ENCODE peak calls at places on chromosomes 4 and X, in nine cellular contexts. T is HCT116, I is neural crest cell, X is sigmoid colon, N is Calu3, K is fibroblast of mammary gland, C is H9, G is bronchial epithelial cell, W is left lung. P is an unnamed sample.

GRCh38 chr4:47032405-47033106 is 1.2 kb downstream of the GABRB1 start:
- DNase-seq in N (peak; percentile 58), W (peak; percentile 82), I (peak; percentile 78), C (peak; percentile 90), X (peak; percentile 62), T (no peak), G (peak; percentile 23), K (peak; percentile 31), P (peak; percentile 85)

GRCh38 chrX:41785685-41786084 is 61.7 kb downstream of the GPR82 start:
- DNase-seq in N (no peak), C (no peak), G (peak; percentile 81), W (no peak), X (no peak), I (no peak), K (peak; percentile 63), T (no peak), P (no peak)

GRCh38 chr4:177596035-177596434 is 153.8 kb upstream of the AGA start:
- DNase-seq in K (peak; percentile 83), T (peak; percentile 76), X (no peak), I (no peak), N (peak; percentile 62), C (peak; percentile 84), W (no peak), G (peak; percentile 85), P (no peak)

GRCh38 chrX:2351999-2352995 is 148.5 kb downstream of the DHRSX start:
- DNase-seq in T (no peak), N (no peak), I (no peak), C (no peak), W (no peak), K (peak; percentile 98), G (peak; percentile 22), X (no peak), P (no peak)

GRCh38 chr4:74654230-74654681 is 140.1 kb downstream of the BTC start:
- DNase-seq in C (no peak), X (no peak), T (peak; percentile 96), N (peak; percentile 80), G (peak; percentile 50), W (no peak), K (no peak), I (no peak), P (no peak)

GRCh38 chr4:34723606-34724005 is 1520.7 kb downstream of the ARAP2 start:
- DNase-seq in T (no peak), G (no peak), C (no peak), I (no peak), X (no peak), N (no peak), K (peak; percentile 25), W (no peak), P (no peak)

GRCh38 chr4:116401293-116401692 is 684.1 kb downstream of the TRAM1L1 start:
- DNase-seq in T (no peak), N (no peak), K (no peak), X (no peak), C (no peak), W (no peak), G (no peak), I (no peak), P (no peak)

GRCh38 chr4:184514121-184514988 is 40.0 kb upstream of the IRF2 start:
- DNase-seq in W (peak; percentile 88), N (peak; percentile 7), K (peak; percentile 92), I (no peak), T (no peak), G (peak; percentile 72), C (no peak), X (peak; percentile 86), P (no peak)

GRCh38 chr4:181728567-181728966 is 514.6 kb upstream of the TENM3 start:
- DNase-seq in K (peak; percentile 3), X (no peak), G (peak; percentile 13), C (no peak), W (no peak), T (no peak), I (no peak), N (peak; percentile 10), P (no peak)

GRCh38 chr4:151152033-151152432 is 52.6 kb downstream of the RPS3A start:
- DNase-seq in X (no peak), I (no peak), T (no peak), G (no peak), N (no peak), C (no peak), W (no peak), K (no peak), P (no peak)

GRCh38 chr4:68407868-68408190 is 39.4 kb upstream of the TMPRSS11E start:
- DNase-seq in C (no peak), X (no peak), K (no peak), W (no peak), N (no peak), I (no peak), G (no peak), T (no peak), P (no peak)

GRCh38 chr4:128810331-128810870 is 901 bp downstream of the JADE1 start:
- DNase-seq in T (peak; percentile 26), W (no peak), I (no peak), X (peak; percentile 72), K (peak; percentile 57), C (no peak), N (peak; percentile 15), G (peak; percentile 45), P (peak; percentile 21)

GRCh38 chrX:151391722-151392121 is 5.3 kb upstream of the VMA21 start:
- DNase-seq in N (no peak), W (no peak), T (no peak), I (no peak), X (no peak), G (no peak), C (peak; percentile 70), K (no peak), P (no peak)

GRCh38 chr4:988726-989721 is 2.2 kb downstream of the IDUA start:
- DNase-seq in W (peak; percentile 73), T (no peak), C (no peak), G (no peak), I (no peak), N (no peak), X (no peak), K (peak; percentile 11), P (no peak)

GRCh38 chr4:95095352-95095974 is 337.7 kb downstream of the BMPR1B start:
- DNase-seq in X (no peak), K (peak; percentile 62), T (peak; percentile 7), W (no peak), G (peak; percentile 51), C (no peak), N (peak; percentile 44), I (no peak), P (no peak)

GRCh38 chrX:41291309-41291708 is 42.7 kb upstream of the DDX3X start:
- DNase-seq in G (no peak), C (peak; percentile 43), X (no peak), K (no peak), W (no peak), N (no peak), I (no peak), T (no peak), P (no peak)

GRCh38 chr4:54898163-54898562 is 227.2 kb downstream of the KDR start:
- DNase-seq in C (no peak), N (no peak), K (no peak), W (no peak), G (no peak), X (no peak), T (no peak), I (no peak), P (no peak)

GRCh38 chr4:157509286-157509685 is 288.8 kb downstream of the GRIA2 start:
- DNase-seq in G (no peak), I (no peak), X (no peak), N (no peak), C (no peak), W (no peak), K (no peak), T (no peak), P (no peak)

DNA sequence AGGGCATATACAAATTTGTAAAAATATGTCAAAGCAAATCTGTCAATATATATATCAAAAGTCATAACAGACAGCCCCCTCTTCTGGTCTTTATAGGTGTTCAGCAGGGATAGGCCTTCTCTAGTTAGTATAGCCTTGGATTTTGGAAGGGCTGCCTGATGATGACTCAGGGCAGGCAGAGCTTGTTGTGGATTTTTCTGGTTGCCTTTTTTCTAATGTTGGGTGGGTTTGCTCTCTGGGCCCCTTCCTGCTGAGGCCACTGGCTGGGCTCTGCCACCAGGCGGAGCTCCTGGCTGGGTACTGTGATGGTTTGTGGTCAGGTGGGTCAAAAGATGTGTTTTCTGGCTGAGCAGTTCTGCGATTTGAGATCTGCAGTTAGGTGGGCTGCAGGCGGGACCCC is 294.2 kb downstream of the GRIA2 start:
- DNase-seq in G (no peak), X (no peak), C (peak; percentile 74), W (no peak), N (no peak), K (no peak), I (no peak), T (no peak), P (peak; percentile 38)
- TF ChIP-seq CTCF in G (peak; percentile 18), X (no peak), C (peak; percentile 82), W (no peak), N (no peak), K (peak; percentile 5), I (peak; percentile 40), T (peak; percentile 32), P (peak; percentile 55)

DNA sequence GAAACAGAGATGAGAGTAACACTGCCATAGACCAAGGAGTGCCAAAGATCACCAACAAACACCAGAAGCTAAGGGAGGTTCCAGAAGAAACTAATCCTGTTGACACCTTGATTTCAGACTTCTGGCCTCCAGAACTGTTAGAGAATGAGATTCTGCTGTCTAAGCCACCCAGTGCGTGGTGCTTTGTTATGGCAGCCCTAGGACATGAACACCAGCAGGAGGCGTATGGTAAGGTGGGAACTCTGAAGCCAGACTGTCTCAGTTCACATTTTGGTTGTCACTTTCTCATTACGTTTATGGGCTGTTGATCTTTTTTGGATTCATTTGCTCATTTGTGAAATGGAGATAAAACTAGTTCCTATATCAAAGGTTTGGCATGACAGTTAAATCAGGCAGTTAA is 142.9 kb downstream of the DCHS2 start:
- DNase-seq in G (no peak), T (no peak), X (no peak), W (no peak), I (no peak), N (no peak), K (no peak), C (peak; percentile 32), P (no peak)
- TF ChIP-seq CTCF in G (no peak), T (no peak), X (no peak), W (no peak), I (no peak), N (no peak), K (no peak), C (peak; percentile 47), P (no peak)

GRCh38 chrX:135596495-135596894 is 76.0 kb downstream of the INTS6L start:
- DNase-seq in K (peak; percentile 26), T (peak; percentile 38), X (no peak), N (peak; percentile 20), I (peak; percentile 45), C (peak; percentile 66), G (no peak), W (no peak), P (peak; percentile 59)
- TF ChIP-seq CTCF in K (peak; percentile 52), T (peak; percentile 76), X (peak; percentile 27), N (no peak), I (peak; percentile 63), C (peak; percentile 75), G (peak; percentile 33), W (peak; percentile 27), P (peak; percentile 48)

GRCh38 chr4:169773889-169774288 is 16.1 kb upstream of the HPF1 start:
- DNase-seq in W (no peak), C (no peak), T (no peak), K (no peak), G (no peak), I (no peak), X (no peak), N (no peak), P (no peak)

GRCh38 chr4:169770411-169770810 is 12.7 kb upstream of the HPF1 start:
- DNase-seq in T (no peak), K (peak; percentile 5), C (no peak), N (no peak), W (no peak), G (no peak), X (no peak), I (no peak), P (no peak)

GRCh38 chr4:169774466-169775445 is 17.0 kb upstream of the HPF1 start:
- DNase-seq in G (no peak), C (peak; percentile 69), I (no peak), K (no peak), W (peak; percentile 79), T (no peak), N (no peak), X (no peak), P (peak; percentile 33)
- TF ChIP-seq CTCF in G (no peak), C (no peak), I (no peak), K (no peak), W (no peak), T (no peak), N (no peak), X (no peak), P (peak; percentile 7)

P was measured in nephron progenitor cell.